ENCODE peak calls at places on chromosomes 2 and 18, in ten cellular contexts. I is A549, W is HCT116, M is K562, U is endothelial cell of umbilical vein, A is WTC11, L is H1, C is HepG2, K is GM12878, R is SK-N-SH. X is an unnamed sample.

GRCh38 chr2:155872396-155872795 is 460.1 kb downstream of the NR4A2 start:
- DNase-seq in K (no peak), W (no peak), L (no peak), M (no peak), A (no peak), R (no peak), U (no peak), I (no peak), C (no peak), X (no peak)

GRCh38 chr2:235727891-235728380 is 234.1 kb downstream of the AGAP1 start:
- DNase-seq in K (no peak), L (no peak), C (no peak), W (no peak), M (no peak), A (no peak), U (no peak), I (no peak), R (no peak), X (no peak)

GRCh38 chr2:27667439-27667838 is 3.8 kb downstream of the SLC4A1AP start:
- DNase-seq in R (no peak), C (no peak), K (no peak), L (no peak), M (no peak), A (no peak), I (no peak), W (no peak), U (peak), X (peak)

GRCh38 chr2:112836695-112837117 is at the start of gene IL1B:
- DNase-seq in R (no peak), L (no peak), K (no peak), W (no peak), C (no peak), M (no peak), A (no peak), I (peak), U (peak), X (peak)

GRCh38 chr2:33146112-33146511 is 199.4 kb downstream of the LTBP1 start:
- DNase-seq in U (no peak), R (no peak), I (no peak), C (no peak), K (no peak), L (no peak), W (no peak), A (no peak), M (no peak), X (no peak)

GRCh38 chr2:174836345-174836999 is 72.2 kb upstream of the CHRNA1 start:
- DNase-seq in U (peak), I (peak), L (no peak), R (no peak), K (no peak), A (no peak), M (no peak), C (no peak), W (no peak), X (no peak)

GRCh38 chr2:12501469-12502147 is 215.1 kb upstream of the TRIB2 start:
- DNase-seq in C (no peak), U (peak), L (no peak), A (no peak), I (no peak), K (peak), W (no peak), M (no peak), R (no peak), X (peak)

GRCh38 chr2:147937744-147938349 is 82.7 kb downstream of the ORC4 start:
- DNase-seq in K (no peak), M (peak), R (peak), I (peak), W (peak), C (peak), A (no peak), U (peak), L (no peak), X (peak)

GRCh38 chr2:36461039-36461681 is 105.6 kb downstream of the CRIM1 start:
- DNase-seq in M (no peak), K (peak), L (no peak), I (peak), R (no peak), C (peak), A (no peak), U (peak), W (peak), X (no peak)

GRCh38 chr2:113248997-113249770 is 29.5 kb downstream of the PAX8 start:
- DNase-seq in M (peak), C (peak), A (peak), L (peak), W (peak), U (peak), R (peak), K (peak), I (peak), X (peak)

GRCh38 chr2:23700627-23701026 is 226.3 kb downstream of the ATAD2B start:
- DNase-seq in L (no peak), A (no peak), K (no peak), M (no peak), I (no peak), C (no peak), W (no peak), R (peak), U (no peak), X (no peak)

GRCh38 chr2:235097196-235097895 is 145.5 kb downstream of the SH3BP4 start:
- DNase-seq in W (no peak), U (no peak), A (no peak), C (no peak), I (no peak), R (no peak), K (no peak), L (no peak), M (no peak), X (no peak)

GRCh38 chr2:202910687-202911086 is 786 bp downstream of the WDR12 start:
- DNase-seq in I (no peak), R (no peak), K (no peak), A (no peak), M (no peak), U (no peak), W (no peak), C (no peak), L (no peak), X (no peak)

GRCh38 chr2:3466482-3466863 is 52.9 kb downstream of the ADI1 start:
- DNase-seq in W (no peak), K (no peak), R (no peak), M (no peak), A (no peak), U (no peak), C (no peak), L (no peak), I (no peak), X (no peak)

GRCh38 chr2:64698668-64699444 is 45.1 kb upstream of the SERTAD2 start:
- DNase-seq in A (no peak), U (peak), M (no peak), R (no peak), L (no peak), I (peak), W (peak), C (peak), K (peak), X (no peak)

GRCh38 chr18:2882201-2882600 is 35.4 kb downstream of the EMILIN2 start:
- DNase-seq in K (no peak), R (no peak), A (no peak), C (no peak), I (no peak), W (no peak), U (no peak), L (no peak), M (no peak), X (no peak)

GRCh38 chr2:223218587-223219178 is 166.7 kb downstream of the KCNE4 start:
- DNase-seq in M (no peak), L (no peak), R (no peak), U (no peak), W (no peak), K (no peak), I (no peak), C (no peak), A (no peak), X (no peak)

GRCh38 chr2:197839327-197839726 is 34.9 kb downstream of the PLCL1 start:
- DNase-seq in L (no peak), W (no peak), K (no peak), U (no peak), I (no peak), C (no peak), R (no peak), A (no peak), M (no peak), X (no peak)

GRCh38 chr2:84395819-84396218 is 63.3 kb downstream of the SUCLG1 start:
- DNase-seq in M (no peak), I (no peak), K (no peak), W (no peak), R (no peak), A (no peak), C (no peak), L (no peak), U (no peak), X (no peak)

GRCh38 chr2:53275743-53276142 is 491.9 kb upstream of the CHAC2 start:
- DNase-seq in C (no peak), W (no peak), K (no peak), L (no peak), M (no peak), I (no peak), A (no peak), U (no peak), R (no peak), X (no peak)

GRCh38 chr2:10222-10875 is 36.0 kb downstream of the FAM110C start:
- DNase-seq in U (peak), A (no peak), I (no peak), L (no peak), C (no peak), R (no peak), W (no peak), M (no peak), K (no peak), X (peak)

GRCh38 chr2:159637988-159638501 is 21.7 kb upstream of the BAZ2B start:
- DNase-seq in W (peak), M (no peak), A (no peak), I (peak), C (no peak), U (no peak), R (no peak), K (no peak), L (no peak), X (no peak)
- TF ChIP-seq MAX in W (no peak), M (no peak), A (no peak), I (peak), C (no peak), U (no peak), R (peak), K (no peak), L (no peak), X (no peak)

DNA sequence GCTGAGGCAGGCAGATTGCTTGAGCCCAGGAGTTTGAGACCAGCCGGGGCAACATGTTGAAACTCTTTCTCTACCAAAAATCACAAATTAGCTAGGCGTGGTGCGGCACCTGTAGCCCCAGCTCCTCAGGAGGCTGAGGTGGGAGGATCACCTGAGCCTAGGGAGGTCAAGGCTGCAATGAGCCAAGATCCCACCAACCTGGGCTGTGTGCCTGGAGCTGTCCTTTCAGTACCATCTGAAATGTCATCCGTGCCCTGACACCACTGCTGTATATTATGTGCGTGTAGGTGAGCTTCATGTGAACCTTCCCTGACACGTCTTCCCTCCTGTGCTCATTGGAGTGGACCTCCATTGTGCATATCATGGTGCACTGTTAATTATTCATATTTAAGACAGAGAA is 84.8 kb upstream of the HNRNPA3 start:
- DNase-seq in U (no peak), A (no peak), W (no peak), L (no peak), K (no peak), R (no peak), C (no peak), I (no peak), M (no peak), X (no peak)
- TF ChIP-seq MAX in U (no peak), A (no peak), W (no peak), L (no peak), K (no peak), R (no peak), C (no peak), I (no peak), M (no peak), X (no peak)

GRCh38 chr2:30690126-30690561 is 117.1 kb downstream of the CAPN13 start:
- DNase-seq in K (no peak), U (no peak), C (no peak), A (no peak), W (no peak), I (no peak), M (no peak), R (no peak), L (no peak), X (no peak)
- TF ChIP-seq MAX in K (no peak), U (no peak), C (no peak), A (no peak), W (no peak), I (no peak), M (no peak), R (no peak), L (no peak), X (no peak)

DNA sequence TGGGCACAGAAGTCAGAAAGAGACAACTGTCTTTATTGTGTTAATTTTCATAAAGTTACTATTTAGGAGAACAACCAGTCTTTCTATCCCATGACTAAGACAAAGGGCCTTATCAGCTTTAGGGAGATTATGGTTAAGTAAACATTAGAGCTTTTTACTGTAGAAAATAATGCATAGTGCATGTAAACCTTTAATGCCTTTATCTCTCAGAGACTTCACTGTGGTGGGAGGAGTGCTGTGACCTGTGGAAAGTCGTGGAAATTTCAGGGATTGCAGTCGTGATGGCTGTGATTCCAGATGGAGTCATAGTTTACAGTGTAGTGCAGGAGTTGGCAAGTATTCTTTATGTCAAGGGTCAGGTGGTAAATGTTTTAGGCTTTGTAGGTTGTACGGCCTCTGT is 15.8 kb downstream of the ZNF236 start:
- DNase-seq in K (no peak), U (peak), W (no peak), A (no peak), R (no peak), C (peak), I (no peak), L (no peak), M (no peak), X (no peak)
- TF ChIP-seq MAX in K (no peak), U (no peak), W (no peak), A (no peak), R (no peak), C (no peak), I (no peak), L (no peak), M (no peak), X (no peak)

DNA sequence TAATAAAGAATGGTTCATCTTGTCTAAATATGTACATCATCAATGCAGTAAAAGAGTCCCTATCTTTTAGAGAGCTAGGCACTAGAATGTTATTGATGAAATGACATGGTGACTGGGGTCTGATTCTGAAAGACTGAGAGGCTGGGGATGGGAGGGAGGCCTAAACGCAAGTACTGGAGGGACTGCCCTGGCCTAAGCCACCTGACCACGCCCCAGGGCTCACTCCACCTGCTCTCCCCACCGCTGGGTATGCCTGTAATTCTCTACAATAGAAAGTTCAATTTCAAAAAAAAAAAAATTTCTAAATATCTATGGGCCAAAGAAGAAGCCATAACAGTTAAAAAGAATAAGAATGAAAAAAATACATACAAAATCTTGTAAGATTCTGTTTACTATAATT is 194.0 kb downstream of the HDAC4 start:
- DNase-seq in U (no peak), L (no peak), K (no peak), R (no peak), A (no peak), I (no peak), W (no peak), C (no peak), M (no peak), X (no peak)
- TF ChIP-seq MAX in U (no peak), L (no peak), K (no peak), R (no peak), A (no peak), I (no peak), W (no peak), C (no peak), M (no peak), X (no peak)

X was measured in NB4.